ENCODE peak calls at places on chromosomes 13 and 19, in four cellular contexts. M, P, Z and G are unnamed samples.

GRCh38 chr13:43411741-43412140 is 375.0 kb downstream of the ENOX1 start:
- DNase-seq in M (no peak), P (peak; percentile 30), Z (no peak), G (no peak)

GRCh38 chr19:33394006-33394722 is 20.7 kb downstream of the CEBPG start:
- DNase-seq in M (no peak), P (peak; percentile 74), Z (no peak), G (no peak)

GRCh38 chr13:40910324-40911050 is 108.6 kb downstream of the ELF1 start:
- DNase-seq in M (no peak), P (peak; percentile 69), Z (peak; percentile 12), G (no peak)

GRCh38 chr19:10603084-10603872 is 16.2 kb upstream of the AP1M2 start:
- DNase-seq in M (no peak), P (no peak), Z (peak; percentile 77), G (no peak)

GRCh38 chr13:65275838-65276630 is 1954.1 kb downstream of the PCDH9 start:
- DNase-seq in M (no peak), P (no peak), Z (no peak), G (no peak)

GRCh38 chr13:74794147-74794546 is 659.9 kb upstream of the KLF12 start:
- DNase-seq in M (no peak), P (no peak), Z (no peak), G (no peak)

GRCh38 chr19:6250024-6250605 is 29.7 kb downstream of the MLLT1 start:
- DNase-seq in M (no peak), P (peak; percentile 89), Z (no peak), G (no peak)

GRCh38 chr13:114065926-114066774 is 66.3 kb downstream of the RASA3 start:
- DNase-seq in M (no peak), P (no peak), Z (peak; percentile 23), G (no peak)

GRCh38 chr13:86446311-86446710 is 647.1 kb upstream of the SLITRK6 start:
- DNase-seq in M (no peak), P (peak; percentile 91), Z (no peak), G (no peak)